ENCODE peak calls at places on chromosomes 3 and 15, in seven cellular contexts. One of them, this sample, is unnamed.

GRCh38 chr15:40894689-40895308 is 549 bp downstream of the VPS18 start:
- DNase-seq in NCI-H774: no peak
- DNase-seq in activated CD8-positive, alpha-beta memory T cell treated with anti-CD3 and anti-CD28 coated beads for 48 hours: peak; percentile 35
- DNase-seq in foreskin fibroblast: peak; percentile 70
- DNase-seq in NCI-H1417: no peak
- DNase-seq in globus pallidus: no peak
- DNase-seq in T-helper 9 cell: peak; percentile 43
- DNase-seq in this sample: no peak

GRCh38 chr3:128360705-128361271 is 105.9 kb downstream of the DNAJB8 start:
- DNase-seq in NCI-H1417: no peak
- DNase-seq in foreskin fibroblast: no peak
- DNase-seq in NCI-H774: no peak
- DNase-seq in globus pallidus: no peak
- DNase-seq in activated CD8-positive, alpha-beta memory T cell treated with anti-CD3 and anti-CD28 coated beads for 48 hours: no peak
- DNase-seq in T-helper 9 cell: no peak
- DNase-seq in this sample: no peak

GRCh38 chr3:65666426-65667091 is 372.2 kb downstream of the MAGI1 start:
- DNase-seq in globus pallidus: no peak
- DNase-seq in foreskin fibroblast: peak; percentile 17
- DNase-seq in activated CD8-positive, alpha-beta memory T cell treated with anti-CD3 and anti-CD28 coated beads for 48 hours: no peak
- DNase-seq in T-helper 9 cell: no peak
- DNase-seq in NCI-H774: no peak
- DNase-seq in NCI-H1417: no peak
- DNase-seq in this sample: no peak

GRCh38 chr15:40782609-40783227 is 12.9 kb downstream of the C15orf62 start:
- DNase-seq in NCI-H1417: peak; percentile 65
- DNase-seq in NCI-H774: peak; percentile 75
- DNase-seq in T-helper 9 cell: peak; percentile 69
- DNase-seq in activated CD8-positive, alpha-beta memory T cell treated with anti-CD3 and anti-CD28 coated beads for 48 hours: peak; percentile 32
- DNase-seq in foreskin fibroblast: no peak
- DNase-seq in globus pallidus: no peak
- DNase-seq in this sample: peak; percentile 44

GRCh38 chr15:91985297-91985696 is 131.8 kb downstream of the SLCO3A1 start:
- DNase-seq in NCI-H1417: no peak
- DNase-seq in T-helper 9 cell: no peak
- DNase-seq in globus pallidus: no peak
- DNase-seq in activated CD8-positive, alpha-beta memory T cell treated with anti-CD3 and anti-CD28 coated beads for 48 hours: no peak
- DNase-seq in NCI-H774: no peak
- DNase-seq in foreskin fibroblast: no peak
- DNase-seq in this sample: no peak

GRCh38 chr3:46453526-46454208 is 11.0 kb downstream of the LTF start:
- DNase-seq in activated CD8-positive, alpha-beta memory T cell treated with anti-CD3 and anti-CD28 coated beads for 48 hours: no peak
- DNase-seq in NCI-H1417: no peak
- DNase-seq in globus pallidus: no peak
- DNase-seq in T-helper 9 cell: no peak
- DNase-seq in foreskin fibroblast: no peak
- DNase-seq in NCI-H774: no peak
- DNase-seq in this sample: no peak

GRCh38 chr3:124174463-124174862 is 182.5 kb upstream of the ROPN1 start:
- DNase-seq in NCI-H1417: peak; percentile 99
- DNase-seq in activated CD8-positive, alpha-beta memory T cell treated with anti-CD3 and anti-CD28 coated beads for 48 hours: no peak
- DNase-seq in NCI-H774: peak; percentile 3
- DNase-seq in T-helper 9 cell: no peak
- DNase-seq in globus pallidus: no peak
- DNase-seq in foreskin fibroblast: no peak
- DNase-seq in this sample: no peak

GRCh38 chr15:91253605-91254004 is 153.5 kb downstream of the SV2B start:
- DNase-seq in T-helper 9 cell: no peak
- DNase-seq in activated CD8-positive, alpha-beta memory T cell treated with anti-CD3 and anti-CD28 coated beads for 48 hours: no peak
- DNase-seq in globus pallidus: no peak
- DNase-seq in NCI-H774: no peak
- DNase-seq in foreskin fibroblast: no peak
- DNase-seq in NCI-H1417: no peak
- DNase-seq in this sample: no peak